ENCODE peak calls at places on chromosomes 7 and 10, in ten cellular contexts. Z is heart left ventricle, Y is neural crest cell, H is heart right ventricle, O is AG04450, K is left lung, L is body of pancreas, B is colonic mucosa, E is RWPE2, R is astrocyte of the spinal cord. Q is an unnamed sample.

GRCh38 chr7:128165927-128166420 is 75.1 kb upstream of the LEP start:
- DNase-seq in Z (no peak), Y (no peak), H (no peak), O (no peak), K (no peak), L (no peak), B (no peak), E (no peak), R (no peak), Q (no peak)

GRCh38 chr10:80537086-80537704 is 507 bp upstream of the SH2D4B start:
- DNase-seq in Z (no peak), Y (no peak), H (no peak), O (no peak), K (no peak), L (no peak), B (peak), E (no peak), R (no peak), Q (peak)

GRCh38 chr7:94344826-94345225 is 49.9 kb upstream of the COL1A2 start:
- DNase-seq in Z (no peak), Y (no peak), H (no peak), O (no peak), K (no peak), L (no peak), B (no peak), E (no peak), R (peak), Q (no peak)

GRCh38 chr10:112203328-112204076 is 19.9 kb upstream of the GPAM start:
- DNase-seq in Z (no peak), Y (no peak), H (no peak), O (no peak), K (no peak), L (no peak), B (no peak), E (no peak), R (no peak), Q (no peak)

GRCh38 chr10:50275650-50276235 is 24.4 kb upstream of the ASAH2 start:
- DNase-seq in Z (peak), Y (peak), H (peak), O (no peak), K (no peak), L (peak), B (peak), E (no peak), R (no peak), Q (no peak)

GRCh38 chr7:794207-794606 is 38.1 kb upstream of the SUN1 start:
- DNase-seq in Z (no peak), Y (no peak), H (no peak), O (no peak), K (no peak), L (no peak), B (no peak), E (no peak), R (no peak), Q (no peak)

GRCh38 chr10:82477776-82478175 is 602.8 kb downstream of the NRG3 start:
- DNase-seq in Z (no peak), Y (no peak), H (no peak), O (no peak), K (no peak), L (no peak), B (no peak), E (no peak), R (no peak), Q (no peak)

GRCh38 chr10:13792011-13792410 is 205.2 kb downstream of the PRPF18 start:
- DNase-seq in Z (peak), Y (no peak), H (peak), O (no peak), K (no peak), L (peak), B (peak), E (no peak), R (no peak), Q (no peak)

GRCh38 chr10:1199897-1200721 is 143.9 kb downstream of the WDR37 start:
- DNase-seq in Z (no peak), Y (no peak), H (no peak), O (no peak), K (peak), L (no peak), B (peak), E (no peak), R (no peak), Q (no peak)

GRCh38 chr7:138001529-138002095 is at the start of gene CREB3L2:
- DNase-seq in Z (peak), Y (peak), H (peak), O (no peak), K (peak), L (peak), B (peak), E (peak), R (peak), Q (peak)

GRCh38 chr10:541750-542371 is 147.6 kb downstream of the DIP2C start:
- DNase-seq in Z (no peak), Y (no peak), H (no peak), O (no peak), K (no peak), L (no peak), B (no peak), E (no peak), R (no peak), Q (no peak)

GRCh38 chr7:816751-817671 is 15.3 kb upstream of the SUN1 start:
- DNase-seq in Z (peak), Y (no peak), H (no peak), O (no peak), K (peak), L (no peak), B (peak), E (no peak), R (peak), Q (peak)

GRCh38 chr10:21530616-21531015 is 3.4 kb upstream of the MLLT10 start:
- DNase-seq in Z (no peak), Y (no peak), H (no peak), O (no peak), K (no peak), L (no peak), B (no peak), E (no peak), R (peak), Q (no peak)

GRCh38 chr10:1230138-1230537 is 174.0 kb downstream of the WDR37 start:
- DNase-seq in Z (no peak), Y (no peak), H (no peak), O (no peak), K (no peak), L (no peak), B (no peak), E (no peak), R (no peak), Q (peak)

GRCh38 chr10:69180525-69181204 is 631 bp downstream of the SUPV3L1 start:
- DNase-seq in Z (no peak), Y (no peak), H (no peak), O (no peak), K (peak), L (no peak), B (peak), E (no peak), R (peak), Q (no peak)

GRCh38 chr10:71621263-71621751 is 98.3 kb downstream of the C10orf105 start:
- DNase-seq in Z (no peak), Y (no peak), H (no peak), O (no peak), K (peak), L (no peak), B (no peak), E (no peak), R (no peak), Q (no peak)

GRCh38 chr7:21828846-21829245 is 116.9 kb downstream of the CDCA7L start:
- DNase-seq in Z (no peak), Y (no peak), H (no peak), O (no peak), K (no peak), L (no peak), B (no peak), E (no peak), R (no peak), Q (no peak)

DNA sequence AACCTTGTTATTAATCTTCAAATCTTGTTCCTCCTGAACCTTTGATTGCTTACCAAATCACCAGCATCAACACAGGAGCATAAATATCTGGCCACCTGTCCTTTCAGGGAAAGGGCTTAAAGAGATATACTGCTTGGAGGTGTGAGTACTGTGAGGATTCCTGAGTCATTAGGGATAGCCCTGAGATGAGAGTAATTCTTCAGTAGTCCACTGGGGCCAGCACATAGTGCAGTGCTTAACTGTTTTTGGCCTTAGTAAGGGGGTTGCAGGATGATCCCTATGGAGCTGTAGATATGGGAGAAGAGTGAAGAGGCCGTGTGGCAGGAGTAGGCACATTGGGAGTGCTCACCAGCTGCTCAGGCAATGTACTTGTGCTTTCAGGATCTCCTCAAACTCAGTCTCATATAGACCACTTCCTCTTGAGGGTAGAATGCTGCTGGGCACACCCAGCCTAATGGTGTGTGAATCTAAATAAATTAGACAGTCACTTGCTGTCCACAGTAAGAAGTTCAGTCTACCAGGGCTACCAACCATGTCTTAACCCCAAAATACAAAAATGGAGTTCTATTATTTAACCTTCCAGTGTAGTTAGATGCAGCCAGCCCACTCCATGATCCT is 26.5 kb upstream of the GPR141 start:
- DNase-seq in Z (no peak), Y (no peak), H (no peak), O (no peak), K (no peak), L (no peak), B (no peak), E (no peak), R (no peak), Q (no peak)
- TF ChIP-seq CTCF in Z (no peak), Y (no peak), H (no peak), O (no peak), K (no peak), L (no peak), B (no peak), E (no peak), R (no peak), Q (no peak)

GRCh38 chr10:73623056-73623455 is 18.2 kb downstream of the MYOZ1 start:
- DNase-seq in Z (no peak), Y (no peak), H (no peak), O (no peak), K (no peak), L (no peak), B (no peak), E (no peak), R (no peak), Q (no peak)
- TF ChIP-seq CTCF in Z (no peak), Y (no peak), H (no peak), O (no peak), K (no peak), L (no peak), B (no peak), E (no peak), R (no peak), Q (no peak)

DNA sequence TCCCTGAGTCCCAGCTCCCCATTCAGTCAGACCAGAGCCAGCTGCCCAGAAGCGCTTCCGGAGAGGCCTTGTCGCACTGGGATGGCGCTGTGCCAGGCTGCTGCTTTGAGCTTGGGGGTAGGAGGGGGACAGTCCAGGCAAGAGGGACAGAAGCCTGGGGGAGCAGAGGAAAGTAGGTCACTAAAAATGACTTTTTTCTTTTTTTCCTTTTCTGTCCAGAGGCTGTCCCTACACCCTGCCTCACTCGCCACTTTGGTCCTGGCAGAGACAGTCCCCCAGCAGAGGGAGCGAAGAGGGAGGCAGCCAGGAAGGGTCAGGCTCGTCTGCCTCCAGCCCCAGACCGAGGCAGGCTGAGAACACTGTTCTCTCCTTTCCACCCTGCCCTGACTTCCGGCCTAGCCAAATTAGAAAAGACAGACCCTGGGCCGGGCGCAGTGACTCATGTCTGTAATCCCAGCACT is 15.8 kb upstream of the TRIM8 start:
- DNase-seq in Z (peak), Y (no peak), H (peak), O (no peak), K (peak), L (peak), B (no peak), E (no peak), R (no peak), Q (peak)
- TF ChIP-seq CTCF in Z (peak), Y (no peak), H (peak), O (peak), K (no peak), L (no peak), B (no peak), E (peak), R (peak), Q (peak)

GRCh38 chr10:98340946-98341345 is 73.0 kb upstream of the LOXL4 start:
- DNase-seq in Z (peak), Y (no peak), H (peak), O (no peak), K (no peak), L (no peak), B (no peak), E (no peak), R (no peak), Q (no peak)
- TF ChIP-seq CTCF in Z (no peak), Y (no peak), H (no peak), O (no peak), K (no peak), L (no peak), B (no peak), E (no peak), R (no peak), Q (no peak)

GRCh38 chr10:113476673-113477072 is 76.2 kb upstream of the HABP2 start:
- DNase-seq in Z (no peak), Y (no peak), H (no peak), O (no peak), K (no peak), L (no peak), B (no peak), E (no peak), R (no peak), Q (no peak)

GRCh38 chr10:113477451-113477850 is 75.4 kb upstream of the HABP2 start:
- DNase-seq in Z (no peak), Y (no peak), H (no peak), O (no peak), K (no peak), L (no peak), B (no peak), E (no peak), R (no peak), Q (no peak)

GRCh38 chr10:113480081-113480360 is 72.8 kb upstream of the HABP2 start:
- DNase-seq in Z (no peak), Y (no peak), H (no peak), O (no peak), K (no peak), L (no peak), B (no peak), E (no peak), R (no peak), Q (no peak)

GRCh38 chr10:113480828-113481502 is 71.9 kb upstream of the HABP2 start:
- DNase-seq in Z (no peak), Y (no peak), H (no peak), O (no peak), K (no peak), L (peak), B (no peak), E (no peak), R (no peak), Q (no peak)

GRCh38 chr10:113479346-113480080 is 73.3 kb upstream of the HABP2 start:
- DNase-seq in Z (no peak), Y (no peak), H (no peak), O (no peak), K (no peak), L (no peak), B (no peak), E (no peak), R (no peak), Q (no peak)
- TF ChIP-seq CTCF in Z (no peak), Y (no peak), H (no peak), O (no peak), K (no peak), L (no peak), B (no peak), E (no peak), R (no peak), Q (no peak)

GRCh38 chr7:100720645-100721504 is 607 bp downstream of the EPO start:
- DNase-seq in Z (no peak), Y (no peak), H (no peak), O (no peak), K (peak), L (peak), B (no peak), E (no peak), R (no peak), Q (no peak)

GRCh38 chr7:100721505-100721812 is 1.2 kb downstream of the EPO start:
- DNase-seq in Z (no peak), Y (no peak), H (no peak), O (no peak), K (peak), L (no peak), B (no peak), E (no peak), R (no peak), Q (no peak)

GRCh38 chr7:100722480-100723212 is 2.4 kb downstream of the EPO start:
- DNase-seq in Z (no peak), Y (no peak), H (no peak), O (no peak), K (peak), L (peak), B (no peak), E (no peak), R (no peak), Q (no peak)

GRCh38 chr7:100720320-100720644 is at the start of gene EPO:
- DNase-seq in Z (no peak), Y (no peak), H (no peak), O (no peak), K (no peak), L (no peak), B (no peak), E (no peak), R (no peak), Q (no peak)

GRCh38 chr7:100719523-100720319 is 547 bp upstream of the EPO start:
- DNase-seq in Z (no peak), Y (no peak), H (no peak), O (peak), K (peak), L (no peak), B (no peak), E (no peak), R (peak), Q (no peak)
- TF ChIP-seq CTCF in Z (no peak), Y (no peak), H (no peak), O (peak), K (no peak), L (no peak), B (no peak), E (peak), R (peak), Q (peak)

DNA sequence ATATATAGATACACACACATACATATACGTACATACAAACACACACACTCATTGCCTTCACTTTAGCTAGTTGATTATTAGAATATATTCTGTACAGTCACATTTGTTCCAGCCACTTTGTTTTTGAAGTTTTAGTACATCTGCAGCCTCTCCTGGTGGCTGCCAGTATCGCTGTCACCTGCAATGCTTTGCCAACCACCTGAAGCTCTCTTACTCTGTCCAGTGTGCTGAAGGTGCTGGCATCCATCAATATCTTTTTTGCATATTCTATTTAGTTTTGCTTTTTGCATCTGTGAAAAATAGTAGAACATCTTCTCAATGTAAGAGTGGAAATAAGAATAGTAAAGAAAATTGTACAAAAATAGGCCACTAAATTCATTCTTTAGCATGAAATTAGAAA is 388.6 kb downstream of the EXOC4 start:
- DNase-seq in Z (no peak), Y (no peak), H (no peak), O (no peak), K (no peak), L (no peak), B (no peak), E (no peak), R (no peak), Q (no peak)
- TF ChIP-seq CTCF in Z (no peak), Y (no peak), H (no peak), O (no peak), K (no peak), L (no peak), B (no peak), E (peak), R (no peak), Q (no peak)

GRCh38 chr10:86586516-86586915 is 64.9 kb upstream of the WAPL start:
- DNase-seq in Z (no peak), Y (no peak), H (no peak), O (no peak), K (no peak), L (no peak), B (no peak), E (no peak), R (no peak), Q (no peak)

GRCh38 chr10:86580549-86580886 is 58.9 kb upstream of the WAPL start:
- DNase-seq in Z (no peak), Y (no peak), H (no peak), O (no peak), K (no peak), L (no peak), B (no peak), E (no peak), R (no peak), Q (no peak)

GRCh38 chr10:86583983-86584382 is 62.4 kb upstream of the WAPL start:
- DNase-seq in Z (no peak), Y (no peak), H (no peak), O (no peak), K (no peak), L (no peak), B (no peak), E (no peak), R (no peak), Q (no peak)

GRCh38 chr10:86585037-86585725 is 63.6 kb upstream of the WAPL start:
- DNase-seq in Z (peak), Y (peak), H (peak), O (no peak), K (peak), L (peak), B (peak), E (no peak), R (peak), Q (no peak)

DNA sequence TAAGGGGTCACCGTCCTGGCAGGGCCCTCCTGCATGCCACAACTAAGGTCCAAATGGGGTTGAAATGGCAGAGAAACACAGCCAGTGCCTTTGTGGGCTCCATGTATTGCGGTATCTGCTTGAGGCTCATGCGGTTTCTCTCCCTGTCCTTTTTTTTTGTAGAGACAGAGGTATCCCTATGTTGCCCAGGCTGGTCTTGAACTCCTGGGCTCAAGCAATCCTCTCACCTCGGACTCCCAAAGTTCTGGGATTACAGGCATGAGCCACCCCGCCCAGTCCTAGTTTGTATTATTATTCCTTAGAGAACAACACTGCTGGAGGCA is 64.1 kb upstream of the WAPL start:
- DNase-seq in Z (no peak), Y (no peak), H (no peak), O (no peak), K (no peak), L (no peak), B (no peak), E (no peak), R (no peak), Q (no peak)
- TF ChIP-seq CTCF in Z (no peak), Y (peak), H (no peak), O (no peak), K (no peak), L (peak), B (no peak), E (peak), R (no peak), Q (no peak)

GRCh38 chr7:150685219-150686029 is at the start of gene GIMAP2:
- DNase-seq in Z (no peak), Y (no peak), H (peak), O (no peak), K (no peak), L (no peak), B (peak), E (no peak), R (peak), Q (no peak)
- TF ChIP-seq CTCF in Z (no peak), Y (no peak), H (no peak), O (no peak), K (no peak), L (no peak), B (no peak), E (no peak), R (no peak), Q (no peak)

GRCh38 chr7:8365499-8366110 is 67.8 kb upstream of the NXPH1 start:
- DNase-seq in Z (no peak), Y (no peak), H (no peak), O (no peak), K (no peak), L (no peak), B (no peak), E (no peak), R (no peak), Q (no peak)
- TF ChIP-seq CTCF in Z (peak), Y (peak), H (peak), O (no peak), K (no peak), L (no peak), B (no peak), E (peak), R (peak), Q (peak)